ENCODE peak calls at places on chromosomes 2 and 18, in nine cellular contexts. One of them, this sample, is unnamed.
A peak's percentile ranks its signal among the peaks of the same experiment; 100 is the strongest.

GRCh38 chr2:196368546-196369225 is 197.3 kb upstream of the STK17B start:
- DNase-seq in GM03348: no peak
- DNase-seq in amniotic epithelial cell: no peak
- DNase-seq in NCI-H524 treated with DMSO at 0.1 percent for 48 hours: no peak
- DNase-seq in lung microvascular endothelial cell: no peak
- DNase-seq in GM12892: no peak
- DNase-seq in fibroblast of the conjunctiva: no peak
- DNase-seq in EH: no peak
- DNase-seq in HT-29: no peak
- DNase-seq in this sample: no peak

GRCh38 chr2:105813405-105813804 is 68.7 kb downstream of the NCK2 start:
- DNase-seq in GM03348: no peak
- DNase-seq in amniotic epithelial cell: no peak
- DNase-seq in NCI-H524 treated with DMSO at 0.1 percent for 48 hours: no peak
- DNase-seq in lung microvascular endothelial cell: no peak
- DNase-seq in GM12892: no peak
- DNase-seq in fibroblast of the conjunctiva: no peak
- DNase-seq in EH: no peak
- DNase-seq in HT-29: no peak
- DNase-seq in this sample: no peak

GRCh38 chr2:222794585-222795579 is 66.0 kb upstream of the ACSL3 start:
- DNase-seq in GM03348: no peak
- DNase-seq in amniotic epithelial cell: no peak
- DNase-seq in NCI-H524 treated with DMSO at 0.1 percent for 48 hours: no peak
- DNase-seq in lung microvascular endothelial cell: no peak
- DNase-seq in GM12892: no peak
- DNase-seq in fibroblast of the conjunctiva: no peak
- DNase-seq in EH: no peak
- DNase-seq in HT-29: no peak
- DNase-seq in this sample: no peak

GRCh38 chr2:16142383-16143361 is 202.3 kb downstream of the MYCN start:
- DNase-seq in GM03348: no peak
- DNase-seq in amniotic epithelial cell: no peak
- DNase-seq in NCI-H524 treated with DMSO at 0.1 percent for 48 hours: no peak
- DNase-seq in lung microvascular endothelial cell: no peak
- DNase-seq in GM12892: no peak
- DNase-seq in fibroblast of the conjunctiva: no peak
- DNase-seq in EH: no peak
- DNase-seq in HT-29: peak; percentile 65
- DNase-seq in this sample: peak; percentile 78

GRCh38 chr18:3262234-3263171 is 570 bp downstream of the MYL12B start:
- DNase-seq in GM03348: no peak
- DNase-seq in amniotic epithelial cell: peak; percentile 44
- DNase-seq in NCI-H524 treated with DMSO at 0.1 percent for 48 hours: no peak
- DNase-seq in lung microvascular endothelial cell: peak; percentile 50
- DNase-seq in GM12892: peak; percentile 25
- DNase-seq in fibroblast of the conjunctiva: no peak
- DNase-seq in EH: peak; percentile 49
- DNase-seq in HT-29: peak; percentile 60
- DNase-seq in this sample: no peak

GRCh38 chr2:235976956-235977355 is 191.2 kb downstream of the GBX2 start:
- DNase-seq in GM03348: no peak
- DNase-seq in amniotic epithelial cell: no peak
- DNase-seq in NCI-H524 treated with DMSO at 0.1 percent for 48 hours: no peak
- DNase-seq in lung microvascular endothelial cell: no peak
- DNase-seq in GM12892: no peak
- DNase-seq in fibroblast of the conjunctiva: no peak
- DNase-seq in EH: no peak
- DNase-seq in HT-29: no peak
- DNase-seq in this sample: no peak

GRCh38 chr2:67996772-67997527 is 65.9 kb downstream of the C1D start:
- DNase-seq in GM03348: no peak
- DNase-seq in amniotic epithelial cell: no peak
- DNase-seq in NCI-H524 treated with DMSO at 0.1 percent for 48 hours: no peak
- DNase-seq in lung microvascular endothelial cell: peak; percentile 21
- DNase-seq in GM12892: no peak
- DNase-seq in fibroblast of the conjunctiva: no peak
- DNase-seq in EH: no peak
- DNase-seq in HT-29: no peak
- DNase-seq in this sample: no peak

GRCh38 chr18:23134780-23135678 is at the start of gene CABLES1:
- DNase-seq in GM03348: peak; percentile 78
- DNase-seq in amniotic epithelial cell: peak; percentile 25
- DNase-seq in NCI-H524 treated with DMSO at 0.1 percent for 48 hours: no peak
- DNase-seq in lung microvascular endothelial cell: peak; percentile 76
- DNase-seq in GM12892: peak; percentile 47
- DNase-seq in fibroblast of the conjunctiva: no peak
- DNase-seq in EH: peak; percentile 63
- DNase-seq in HT-29: peak; percentile 67
- DNase-seq in this sample: peak; percentile 68

GRCh38 chr2:36695746-36696415 is 626 bp upstream of the VIT start:
- DNase-seq in GM03348: peak; percentile 67
- DNase-seq in amniotic epithelial cell: peak; percentile 65
- DNase-seq in NCI-H524 treated with DMSO at 0.1 percent for 48 hours: no peak
- DNase-seq in lung microvascular endothelial cell: peak; percentile 74
- DNase-seq in GM12892: no peak
- DNase-seq in fibroblast of the conjunctiva: no peak
- DNase-seq in EH: peak; percentile 81
- DNase-seq in HT-29: no peak
- DNase-seq in this sample: no peak

GRCh38 chr2:22855761-22856184 is 529.2 kb upstream of the KLHL29 start:
- DNase-seq in GM03348: no peak
- DNase-seq in amniotic epithelial cell: no peak
- DNase-seq in NCI-H524 treated with DMSO at 0.1 percent for 48 hours: no peak
- DNase-seq in lung microvascular endothelial cell: no peak
- DNase-seq in GM12892: no peak
- DNase-seq in fibroblast of the conjunctiva: no peak
- DNase-seq in EH: no peak
- DNase-seq in HT-29: no peak
- DNase-seq in this sample: no peak

GRCh38 chr2:106566050-106566449 is 78.9 kb downstream of the CD8B2 start:
- DNase-seq in GM03348: no peak
- DNase-seq in amniotic epithelial cell: no peak
- DNase-seq in NCI-H524 treated with DMSO at 0.1 percent for 48 hours: no peak
- DNase-seq in lung microvascular endothelial cell: no peak
- DNase-seq in GM12892: no peak
- DNase-seq in fibroblast of the conjunctiva: no peak
- DNase-seq in EH: peak; percentile 12
- DNase-seq in HT-29: no peak
- DNase-seq in this sample: no peak

GRCh38 chr2:164371916-164372315 is 249.4 kb downstream of the GRB14 start:
- DNase-seq in GM03348: no peak
- DNase-seq in amniotic epithelial cell: no peak
- DNase-seq in NCI-H524 treated with DMSO at 0.1 percent for 48 hours: no peak
- DNase-seq in lung microvascular endothelial cell: no peak
- DNase-seq in GM12892: no peak
- DNase-seq in fibroblast of the conjunctiva: no peak
- DNase-seq in EH: no peak
- DNase-seq in HT-29: no peak
- DNase-seq in this sample: no peak

GRCh38 chr2:128316777-128317185 is 1.9 kb downstream of the HS6ST1 start:
- DNase-seq in GM03348: no peak
- DNase-seq in amniotic epithelial cell: no peak
- DNase-seq in NCI-H524 treated with DMSO at 0.1 percent for 48 hours: no peak
- DNase-seq in lung microvascular endothelial cell: no peak
- DNase-seq in GM12892: peak; percentile 14
- DNase-seq in fibroblast of the conjunctiva: no peak
- DNase-seq in EH: no peak
- DNase-seq in HT-29: no peak
- DNase-seq in this sample: no peak

GRCh38 chr2:224104668-224105386 is 65.7 kb upstream of the SERPINE2 start:
- DNase-seq in GM03348: no peak
- DNase-seq in amniotic epithelial cell: no peak
- DNase-seq in NCI-H524 treated with DMSO at 0.1 percent for 48 hours: no peak
- DNase-seq in lung microvascular endothelial cell: no peak
- DNase-seq in GM12892: no peak
- DNase-seq in fibroblast of the conjunctiva: no peak
- DNase-seq in EH: no peak
- DNase-seq in HT-29: no peak
- DNase-seq in this sample: no peak

GRCh38 chr2:127197475-127198385 is 22.4 kb downstream of the CYP27C1 start:
- DNase-seq in GM03348: peak; percentile 78
- DNase-seq in amniotic epithelial cell: peak; percentile 52
- DNase-seq in NCI-H524 treated with DMSO at 0.1 percent for 48 hours: no peak
- DNase-seq in lung microvascular endothelial cell: peak; percentile 79
- DNase-seq in GM12892: no peak
- DNase-seq in fibroblast of the conjunctiva: no peak
- DNase-seq in EH: peak; percentile 59
- DNase-seq in HT-29: peak; percentile 85
- DNase-seq in this sample: peak; percentile 87

GRCh38 chr2:217877866-217878265 is 124.9 kb downstream of the TNS1 start:
- DNase-seq in GM03348: no peak
- DNase-seq in amniotic epithelial cell: no peak
- DNase-seq in NCI-H524 treated with DMSO at 0.1 percent for 48 hours: no peak
- DNase-seq in lung microvascular endothelial cell: no peak
- DNase-seq in GM12892: no peak
- DNase-seq in fibroblast of the conjunctiva: no peak
- DNase-seq in EH: no peak
- DNase-seq in HT-29: no peak
- DNase-seq in this sample: no peak

GRCh38 chr2:106572541-106573148 is 85.5 kb downstream of the CD8B2 start:
- DNase-seq in GM03348: no peak
- DNase-seq in amniotic epithelial cell: no peak
- DNase-seq in NCI-H524 treated with DMSO at 0.1 percent for 48 hours: no peak
- DNase-seq in lung microvascular endothelial cell: peak; percentile 6
- DNase-seq in GM12892: no peak
- DNase-seq in fibroblast of the conjunctiva: no peak
- DNase-seq in EH: peak; percentile 11
- DNase-seq in HT-29: peak; percentile 16
- DNase-seq in this sample: peak; percentile 20